ENCODE peak calls at places on chromosomes 3 and 15, in ten cellular contexts. J, Y, E, X, V, C, Q, T, Z and R are unnamed samples.

GRCh38 chr15:98870788-98871187 is 136.8 kb downstream of the PGPEP1L start:
- DNase-seq in J (no peak), Y (no peak), E (peak), X (no peak), V (no peak), C (no peak), Q (no peak), T (no peak), Z (no peak), R (no peak)

GRCh38 chr3:103271575-103271974 is 836.8 kb downstream of the ZPLD1 start:
- DNase-seq in J (no peak), Y (no peak), E (no peak), X (no peak), V (no peak), C (no peak), Q (no peak), T (no peak), Z (no peak), R (no peak)

GRCh38 chr3:112132975-112133448 is at the start of gene GCSAM:
- DNase-seq in J (peak), Y (no peak), E (no peak), X (no peak), V (peak), C (no peak), Q (no peak), T (no peak), Z (peak), R (no peak)

GRCh38 chr3:191239439-191240035 is 40.5 kb downstream of the OSTN start:
- DNase-seq in J (no peak), Y (no peak), E (no peak), X (no peak), V (no peak), C (no peak), Q (no peak), T (no peak), Z (no peak), R (no peak)

GRCh38 chr3:148606979-148607378 is 90.7 kb upstream of the AGTR1 start:
- DNase-seq in J (no peak), Y (no peak), E (no peak), X (no peak), V (no peak), C (no peak), Q (no peak), T (no peak), Z (no peak), R (no peak)

GRCh38 chr15:95559875-95560394 is 770.6 kb upstream of the NR2F2 start:
- DNase-seq in J (no peak), Y (peak), E (no peak), X (peak), V (no peak), C (no peak), Q (no peak), T (no peak), Z (no peak), R (no peak)

GRCh38 chr15:36911322-36911944 is 188.9 kb downstream of the MEIS2 start:
- DNase-seq in J (no peak), Y (no peak), E (no peak), X (no peak), V (no peak), C (no peak), Q (no peak), T (no peak), Z (no peak), R (no peak)

GRCh38 chr3:69649713-69650419 is 89.4 kb upstream of the MITF start:
- DNase-seq in J (no peak), Y (no peak), E (no peak), X (no peak), V (no peak), C (no peak), Q (no peak), T (no peak), Z (no peak), R (no peak)

GRCh38 chr15:90716317-90716975 is 700 bp upstream of the BLM start:
- DNase-seq in J (no peak), Y (no peak), E (no peak), X (no peak), V (no peak), C (no peak), Q (no peak), T (no peak), Z (no peak), R (no peak)

GRCh38 chr15:35630570-35630969 is 84.6 kb upstream of the DPH6 start:
- DNase-seq in J (no peak), Y (no peak), E (no peak), X (no peak), V (no peak), C (no peak), Q (no peak), T (no peak), Z (no peak), R (no peak)

GRCh38 chr15:97759363-97759762 is 201.1 kb upstream of the ARRDC4 start:
- DNase-seq in J (no peak), Y (no peak), E (no peak), X (no peak), V (no peak), C (no peak), Q (no peak), T (no peak), Z (no peak), R (no peak)

GRCh38 chr3:13325892-13326443 is 94.2 kb downstream of the NUP210 start:
- DNase-seq in J (no peak), Y (no peak), E (peak), X (no peak), V (no peak), C (no peak), Q (no peak), T (no peak), Z (no peak), R (no peak)

GRCh38 chr3:78887029-78887428 is 880.8 kb downstream of the ROBO1 start:
- DNase-seq in J (no peak), Y (no peak), E (no peak), X (no peak), V (no peak), C (no peak), Q (no peak), T (no peak), Z (no peak), R (no peak)

GRCh38 chr3:138675393-138675792 is 66.8 kb downstream of the FAIM start:
- DNase-seq in J (no peak), Y (no peak), E (no peak), X (no peak), V (no peak), C (no peak), Q (no peak), T (no peak), Z (no peak), R (no peak)

GRCh38 chr15:95267476-95267875 is 1036.1 kb downstream of the MCTP2 start:
- DNase-seq in J (no peak), Y (no peak), E (no peak), X (no peak), V (no peak), C (no peak), Q (no peak), T (no peak), Z (no peak), R (no peak)

GRCh38 chr3:148955544-148956346 is 35.6 kb upstream of the GYG1 start:
- DNase-seq in J (no peak), Y (peak), E (peak), X (peak), V (peak), C (no peak), Q (no peak), T (no peak), Z (no peak), R (no peak)

DNA sequence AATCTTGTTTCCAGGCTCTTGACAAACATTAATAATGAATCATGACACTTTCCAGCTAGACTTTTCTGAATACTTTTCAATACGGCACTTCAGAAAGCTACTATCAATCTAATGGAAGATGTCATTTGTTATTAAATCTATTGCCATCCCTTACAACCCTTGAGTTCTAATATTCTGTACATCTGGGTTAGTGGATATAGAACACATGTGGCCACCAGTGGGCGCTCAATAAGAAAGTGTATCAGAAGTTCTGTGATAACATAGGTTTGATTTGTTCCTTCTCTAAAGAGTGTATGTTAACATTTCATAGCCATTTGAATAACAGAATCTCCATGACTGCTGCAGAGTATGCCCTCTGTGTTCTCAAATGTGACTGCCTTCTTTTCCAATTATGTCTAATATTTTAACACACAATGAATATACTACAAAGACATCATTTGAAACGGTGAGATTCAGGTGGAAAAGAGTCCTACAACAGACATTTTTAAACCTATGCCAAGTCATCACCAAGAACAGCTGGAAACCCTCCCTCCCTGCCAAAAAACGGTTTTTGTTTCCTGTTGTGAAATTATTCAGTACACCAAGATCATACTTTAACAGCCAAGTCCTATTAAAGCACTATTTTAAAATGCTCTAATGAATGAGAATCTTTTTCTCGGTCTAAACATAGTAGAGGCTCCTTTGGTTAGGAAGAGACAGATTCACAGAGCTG is 22.2 kb downstream of the ALDH1A2 start:
- DNase-seq in J (no peak), Y (peak), E (peak), X (no peak), V (peak), C (no peak), Q (peak), T (no peak), Z (peak), R (no peak)
- TF ChIP-seq CTCF in J (no peak), Y (peak), E (peak), X (peak), V (peak), C (peak), Q (peak), T (peak), Z (peak), R (peak)

GRCh38 chr3:72448375-72448823 is 399.8 kb downstream of the SHQ1 start:
- DNase-seq in J (no peak), Y (no peak), E (peak), X (peak), V (no peak), C (no peak), Q (no peak), T (no peak), Z (no peak), R (no peak)

GRCh38 chr3:72446406-72447058 is 401.7 kb downstream of the SHQ1 start:
- DNase-seq in J (no peak), Y (no peak), E (no peak), X (no peak), V (no peak), C (no peak), Q (no peak), T (no peak), Z (peak), R (peak)

GRCh38 chr3:72448858-72449257 is 399.4 kb downstream of the SHQ1 start:
- DNase-seq in J (no peak), Y (no peak), E (no peak), X (no peak), V (no peak), C (no peak), Q (no peak), T (no peak), Z (no peak), R (no peak)

GRCh38 chr3:72445827-72446405 is 402.3 kb downstream of the SHQ1 start:
- DNase-seq in J (no peak), Y (no peak), E (no peak), X (no peak), V (no peak), C (no peak), Q (no peak), T (no peak), Z (no peak), R (no peak)

DNA sequence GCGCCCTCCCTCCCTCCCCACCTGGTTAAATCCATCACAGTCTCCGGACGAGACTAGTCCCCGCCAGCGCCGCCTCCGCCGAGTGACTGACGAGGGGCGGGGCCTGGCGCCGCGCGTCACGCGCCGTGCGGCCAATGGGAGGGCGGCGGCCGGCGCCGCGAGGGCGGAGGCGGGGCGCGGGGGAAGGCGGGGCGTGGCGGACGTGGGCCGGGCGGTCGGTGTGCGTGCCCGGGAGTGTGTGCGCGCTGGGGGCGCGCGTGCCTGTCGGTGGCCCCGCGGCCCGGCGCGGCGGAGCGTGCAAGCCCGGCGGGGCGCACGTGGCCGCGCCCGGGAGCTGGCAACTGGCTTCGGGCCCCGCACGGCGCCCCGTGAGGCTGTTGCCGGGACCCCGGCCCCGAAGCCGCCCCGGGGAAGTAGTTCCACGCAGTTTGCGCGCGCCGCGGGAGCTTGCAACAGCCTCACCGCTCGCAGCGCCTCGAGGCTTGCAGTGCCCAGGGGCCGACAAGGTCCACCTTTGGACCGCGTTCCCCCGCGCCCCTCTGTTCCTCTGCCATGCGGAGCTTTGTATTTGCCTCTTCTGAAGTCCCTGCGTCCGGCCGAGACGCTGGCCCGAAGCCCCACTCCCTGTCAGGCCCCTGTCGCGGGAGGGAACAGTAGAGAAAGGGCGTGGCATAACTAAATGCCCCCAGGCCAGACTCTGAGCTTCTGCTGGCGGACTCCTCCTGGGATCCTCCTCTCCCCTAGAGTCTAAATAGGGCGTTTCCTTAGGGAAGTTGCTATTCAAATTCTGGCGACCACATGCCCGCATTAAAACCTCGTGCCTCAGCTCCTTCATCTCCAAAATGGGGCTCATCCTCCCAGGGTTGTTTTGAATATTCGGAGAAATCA is 400.9 kb downstream of the SHQ1 start:
- DNase-seq in J (peak), Y (peak), E (peak), X (peak), V (peak), C (peak), Q (peak), T (peak), Z (peak), R (peak)
- TF ChIP-seq CTCF in J (no peak), Y (no peak), E (peak), X (no peak), V (no peak), C (peak), Q (no peak), T (no peak), Z (no peak), R (no peak)

DNA sequence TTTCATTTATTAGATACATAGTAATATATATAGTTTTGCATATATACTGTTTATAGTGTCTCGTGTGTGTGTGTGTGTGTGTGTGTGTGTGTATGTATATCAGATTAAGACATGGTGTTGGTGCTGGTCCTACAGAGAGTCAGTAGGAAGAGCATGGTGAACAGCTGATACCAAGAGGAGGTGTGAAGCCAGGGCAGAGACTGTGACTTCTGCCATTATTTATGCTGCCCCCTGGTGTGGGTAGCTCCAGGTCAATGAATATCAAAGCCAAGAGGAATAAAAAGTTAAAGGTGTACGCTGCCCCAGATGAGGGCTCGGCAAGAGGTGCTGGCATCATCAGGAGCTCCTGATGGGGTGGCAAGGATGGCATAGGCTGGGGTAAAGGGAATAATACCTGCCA is 299.5 kb upstream of the RASGRP1 start:
- DNase-seq in J (no peak), Y (peak), E (no peak), X (no peak), V (no peak), C (no peak), Q (no peak), T (no peak), Z (no peak), R (no peak)
- TF ChIP-seq CTCF in J (no peak), Y (peak), E (no peak), X (no peak), V (no peak), C (no peak), Q (no peak), T (peak), Z (no peak), R (no peak)

GRCh38 chr3:34067442-34068130 is 269.2 kb downstream of the PDCD6IP start:
- DNase-seq in J (no peak), Y (no peak), E (no peak), X (no peak), V (no peak), C (no peak), Q (no peak), T (no peak), Z (no peak), R (no peak)

GRCh38 chr3:34066328-34066727 is 267.9 kb downstream of the PDCD6IP start:
- DNase-seq in J (no peak), Y (no peak), E (no peak), X (no peak), V (no peak), C (no peak), Q (no peak), T (no peak), Z (no peak), R (no peak)

GRCh38 chr3:34070831-34071230 is 272.4 kb downstream of the PDCD6IP start:
- DNase-seq in J (no peak), Y (no peak), E (no peak), X (no peak), V (no peak), C (no peak), Q (no peak), T (no peak), Z (no peak), R (no peak)

GRCh38 chr3:34066999-34067398 is 268.6 kb downstream of the PDCD6IP start:
- DNase-seq in J (no peak), Y (no peak), E (no peak), X (no peak), V (no peak), C (no peak), Q (no peak), T (no peak), Z (no peak), R (no peak)

DNA sequence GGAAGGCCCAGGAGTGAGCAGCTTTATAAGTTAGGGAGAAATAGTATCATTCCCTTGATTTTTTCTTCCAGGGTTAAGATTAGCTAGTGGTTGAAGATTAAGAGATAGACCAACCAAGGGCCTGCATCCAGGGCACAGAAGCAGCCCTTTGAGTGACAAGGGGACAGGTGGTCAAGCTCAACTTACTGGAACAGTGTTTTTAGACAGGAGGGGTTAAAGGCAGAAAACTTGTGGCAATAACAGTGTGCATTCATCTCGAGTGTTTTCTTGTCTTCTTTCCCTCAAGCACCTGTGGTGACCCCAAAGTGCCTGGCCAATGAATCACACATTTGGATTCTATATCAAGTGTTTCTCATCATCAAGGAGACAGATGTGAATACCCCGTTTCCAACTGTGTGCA is 267.5 kb downstream of the PDCD6IP start:
- DNase-seq in J (no peak), Y (no peak), E (no peak), X (no peak), V (no peak), C (no peak), Q (no peak), T (no peak), Z (no peak), R (no peak)
- TF ChIP-seq CTCF in J (no peak), Y (no peak), E (no peak), X (no peak), V (no peak), C (no peak), Q (no peak), T (no peak), Z (no peak), R (no peak)

GRCh38 chr15:50685191-50685975 is 1.2 kb downstream of the TRPM7 start:
- DNase-seq in J (no peak), Y (no peak), E (no peak), X (no peak), V (peak), C (no peak), Q (no peak), T (no peak), Z (no peak), R (no peak)
- TF ChIP-seq CTCF in J (no peak), Y (no peak), E (no peak), X (no peak), V (no peak), C (no peak), Q (no peak), T (no peak), Z (no peak), R (no peak)

GRCh38 chr15:54482251-54482650 is 504.0 kb downstream of the UNC13C start:
- DNase-seq in J (no peak), Y (no peak), E (no peak), X (no peak), V (no peak), C (no peak), Q (no peak), T (no peak), Z (no peak), R (no peak)

DNA sequence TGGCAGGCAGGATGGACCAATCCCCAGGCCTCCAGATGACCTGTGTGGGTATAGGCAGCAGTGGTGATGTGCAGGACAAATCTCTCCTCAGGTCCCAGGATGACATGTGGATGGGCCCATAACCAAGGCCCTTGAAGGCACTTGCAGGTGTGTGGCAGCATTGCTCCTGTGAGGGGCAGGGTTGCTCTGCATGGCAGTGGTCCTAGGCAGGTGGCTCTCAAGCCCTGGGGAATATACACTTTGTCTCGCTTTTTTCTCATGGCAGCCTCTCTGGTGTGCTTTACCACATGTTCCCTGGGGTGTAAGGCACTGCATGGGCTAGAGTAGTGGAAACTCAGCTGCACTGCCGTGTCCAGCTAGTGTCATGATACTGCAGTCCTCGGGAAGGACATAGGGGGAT is 503.6 kb downstream of the UNC13C start:
- DNase-seq in J (no peak), Y (no peak), E (no peak), X (no peak), V (no peak), C (no peak), Q (no peak), T (no peak), Z (no peak), R (no peak)
- TF ChIP-seq CTCF in J (no peak), Y (no peak), E (no peak), X (no peak), V (no peak), C (no peak), Q (no peak), T (no peak), Z (no peak), R (no peak)